ENCODE peak calls at places on chromosomes 11 and 22, in five cellular contexts. Q is HepG2, U is K562, B is H1, P is GM12878. O is an unnamed sample.

GRCh38 chr11:113177596-113178115 is 136.7 kb upstream of the TTC12 start:
- DNase-seq in Q (no peak), U (no peak), B (no peak), P (no peak), O (no peak)

GRCh38 chr11:109854696-109855095 is 238.5 kb upstream of the ZC3H12C start:
- DNase-seq in Q (no peak), U (no peak), B (no peak), P (no peak), O (no peak)

GRCh38 chr22:26979294-26979693 is 321.9 kb downstream of the MIAT start:
- DNase-seq in Q (no peak), U (no peak), B (no peak), P (no peak), O (no peak)

GRCh38 chr22:36328635-36329216 is 59.0 kb downstream of the MYH9 start:
- DNase-seq in Q (no peak), U (peak), B (no peak), P (peak), O (no peak)

GRCh38 chr22:28795932-28796856 is 4.2 kb downstream of the XBP1 start:
- DNase-seq in Q (no peak), U (no peak), B (no peak), P (no peak), O (no peak)

GRCh38 chr22:39598017-39598965 is 27.7 kb downstream of the CACNA1I start:
- DNase-seq in Q (no peak), U (peak), B (peak), P (no peak), O (peak)

GRCh38 chr11:2700415-2701211 is 819 bp upstream of the KCNQ1OT1 start:
- DNase-seq in Q (peak), U (peak), B (no peak), P (peak), O (no peak)

GRCh38 chr11:6737872-6738466 is 33.8 kb downstream of the OR2AG2 start:
- DNase-seq in Q (peak), U (peak), B (no peak), P (no peak), O (peak)

GRCh38 chr11:71472941-71473792 is 20.2 kb downstream of the NADSYN1 start:
- DNase-seq in Q (no peak), U (no peak), B (no peak), P (no peak), O (no peak)

GRCh38 chr11:26229270-26229669 is 102.7 kb upstream of the ANO3 start:
- DNase-seq in Q (no peak), U (no peak), B (no peak), P (no peak), O (no peak)

GRCh38 chr11:80393210-80393609 is 952.4 kb upstream of the TENM4 start:
- DNase-seq in Q (no peak), U (no peak), B (no peak), P (no peak), O (no peak)

GRCh38 chr11:110601941-110602340 is 110.3 kb downstream of the ARHGAP20 start:
- DNase-seq in Q (no peak), U (no peak), B (no peak), P (no peak), O (no peak)

GRCh38 chr11:103862827-103863213 is 173.6 kb upstream of the DDI1 start:
- DNase-seq in Q (no peak), U (no peak), B (no peak), P (no peak), O (no peak)

GRCh38 chr11:96114178-96115070 is 190.5 kb upstream of the MTMR2 start:
- DNase-seq in Q (peak), U (no peak), B (no peak), P (no peak), O (no peak)

DNA sequence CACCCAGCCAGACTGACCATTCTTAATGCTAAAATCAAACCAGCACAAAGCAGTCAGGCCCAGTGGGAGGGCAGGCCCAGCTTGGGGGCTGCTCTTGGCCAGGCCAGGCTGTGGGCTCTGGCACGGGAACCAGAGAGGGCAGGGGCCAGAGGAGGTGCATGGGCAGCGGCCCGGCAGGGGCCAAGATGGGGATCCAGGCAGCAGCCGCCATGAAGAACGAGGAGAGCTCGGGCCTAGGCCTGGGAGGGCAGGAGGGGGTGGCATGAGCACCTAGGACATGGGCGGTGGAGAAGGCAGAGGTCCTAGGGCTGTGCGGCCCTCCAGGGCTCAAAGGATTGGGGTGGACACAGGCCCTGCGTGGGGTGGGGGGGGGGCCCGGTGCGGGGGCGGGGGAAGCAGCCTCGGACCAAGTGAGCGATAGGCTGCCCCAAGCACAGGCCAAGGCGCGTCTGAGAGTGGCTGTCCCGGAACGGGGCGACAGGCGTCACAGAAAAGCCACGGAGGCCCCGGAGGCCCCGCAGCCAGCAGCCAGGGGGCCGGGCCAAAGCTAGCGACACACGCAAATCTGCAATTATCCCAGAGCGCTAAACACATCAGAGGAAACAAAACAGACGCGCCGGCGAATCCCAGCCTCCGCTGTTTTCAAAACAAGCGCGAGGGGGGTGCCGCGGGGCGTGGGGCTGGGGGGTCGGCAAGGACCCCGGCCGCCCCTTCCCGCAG is 8.3 kb downstream of the PLXNB2 start:
- DNase-seq in Q (no peak), U (peak), B (no peak), P (no peak), O (no peak)
- TF ChIP-seq CEBPB in Q (no peak), U (no peak), B (no peak), P (no peak), O (no peak)

GRCh38 chr11:59822989-59823566 is 12.5 kb upstream of the MRPL16 start:
- DNase-seq in Q (peak), U (peak), B (no peak), P (no peak), O (peak)
- TF ChIP-seq SP1 in Q (no peak), U (no peak), B (no peak), P (no peak), O (no peak)

GRCh38 chr11:84384637-84385227 is 1098.6 kb upstream of the CCDC90B start:
- DNase-seq in Q (peak), U (peak), B (no peak), P (no peak), O (no peak)

GRCh38 chr11:84381666-84382065 is 1095.5 kb upstream of the CCDC90B start:
- DNase-seq in Q (no peak), U (no peak), B (no peak), P (no peak), O (no peak)

GRCh38 chr11:84383571-84383970 is 1097.4 kb upstream of the CCDC90B start:
- DNase-seq in Q (no peak), U (no peak), B (no peak), P (no peak), O (no peak)
- TF ChIP-seq CEBPB in Q (no peak), U (no peak), B (no peak), P (no peak), O (no peak)

GRCh38 chr11:69058501-69059270 is 10.0 kb downstream of the TPCN2 start:
- DNase-seq in Q (no peak), U (no peak), B (no peak), P (no peak), O (no peak)
- TF ChIP-seq SP1 in Q (no peak), U (no peak), B (no peak), P (no peak), O (no peak)

GRCh38 chr11:32116668-32117067 is 25.8 kb downstream of the RCN1 start:
- DNase-seq in Q (no peak), U (no peak), B (no peak), P (no peak), O (no peak)

GRCh38 chr11:32115406-32115805 is 24.5 kb downstream of the RCN1 start:
- DNase-seq in Q (no peak), U (no peak), B (no peak), P (no peak), O (no peak)

GRCh38 chr11:32122200-32122599 is 31.3 kb downstream of the RCN1 start:
- DNase-seq in Q (no peak), U (no peak), B (no peak), P (no peak), O (no peak)

GRCh38 chr11:32121012-32121411 is 30.1 kb downstream of the RCN1 start:
- DNase-seq in Q (no peak), U (no peak), B (no peak), P (no peak), O (no peak)

GRCh38 chr11:32118025-32118974 is 27.4 kb downstream of the RCN1 start:
- DNase-seq in Q (peak), U (no peak), B (no peak), P (no peak), O (peak)
- TF ChIP-seq CEBPB in Q (peak), U (no peak), B (no peak), P (no peak), O (peak)